ENCODE peak calls at places on chromosomes 13 and 19, in five cellular contexts. W is astrocyte of the spinal cord; C is CD8-positive, alpha-beta T cell; S is ovary; T is lower leg skin. I is an unnamed sample.

GRCh38 chr19:816500-816857 is 5.3 kb downstream of the PLPPR3 start:
- DNase-seq in T (no peak), S (no peak), C (no peak), W (no peak), I (no peak)

GRCh38 chr13:78022164-78022877 is 103.7 kb upstream of the EDNRB start:
- DNase-seq in T (no peak), S (no peak), C (peak), W (peak), I (peak)

GRCh38 chr13:106534844-106535551 is 464 bp downstream of the EFNB2 start:
- DNase-seq in C (no peak), S (peak), W (peak), T (peak), I (peak)

GRCh38 chr19:6516018-6516658 is 14.0 kb upstream of the TUBB4A start:
- DNase-seq in T (peak), S (peak), W (peak), C (peak), I (peak)

GRCh38 chr13:60155978-60156377 is 7.8 kb downstream of the DIAPH3 start:
- DNase-seq in S (no peak), W (no peak), T (no peak), C (no peak), I (no peak)

GRCh38 chr19:2727640-2727944 is 6.4 kb upstream of the DIRAS1 start:
- DNase-seq in S (no peak), C (no peak), T (no peak), W (no peak), I (no peak)

GRCh38 chr19:7788933-7789323 is 25.9 kb downstream of the CLEC4M start:
- DNase-seq in T (no peak), C (no peak), S (no peak), W (no peak), I (no peak)

GRCh38 chr19:50646074-50646807 is 3.0 kb upstream of the C19orf81 start:
- DNase-seq in C (no peak), T (no peak), W (peak), S (no peak), I (peak)

GRCh38 chr19:3862826-3863500 is 5.9 kb downstream of the ZFR2 start:
- DNase-seq in S (no peak), W (no peak), T (no peak), C (no peak), I (no peak)

DNA sequence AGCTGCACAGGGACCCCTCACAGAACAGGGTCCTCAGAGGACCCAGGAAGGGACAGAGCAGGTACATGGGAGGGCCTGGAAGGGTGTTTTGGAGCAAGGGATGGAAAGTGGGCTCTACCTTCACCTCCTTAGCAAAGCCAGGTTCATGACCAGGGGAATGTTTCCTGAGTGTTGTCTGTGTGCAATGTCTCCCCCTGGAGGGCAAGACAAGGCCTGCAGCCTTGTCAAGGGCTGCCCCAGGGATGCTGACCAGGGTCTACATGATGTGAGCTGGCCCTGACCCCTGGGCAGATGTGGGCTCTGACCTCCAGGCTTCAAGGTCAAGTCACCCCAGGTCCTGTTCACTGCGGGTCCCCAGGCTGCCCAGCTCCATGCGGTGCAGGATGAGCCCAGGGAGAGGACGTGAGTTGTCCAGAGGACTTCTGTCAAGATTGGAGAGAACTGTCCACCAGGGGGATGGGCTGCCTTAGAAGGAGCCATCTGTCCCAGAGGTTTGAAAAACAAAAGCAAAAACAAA is 1.0 kb upstream of the CEACAM1 start:
- DNase-seq in W (peak), S (no peak), T (peak), C (peak), I (peak)
- TF ChIP-seq CTCF in W (peak), S (no peak), T (no peak), C (peak), I (peak)

GRCh38 chr13:56988543-56988942 is 152.2 kb upstream of the PRR20A start:
- DNase-seq in C (no peak), S (no peak), W (no peak), T (no peak), I (no peak)
- H3K4me3 ChIP-seq in C (no peak), S (no peak), W (no peak), T (no peak), I (no peak)

DNA sequence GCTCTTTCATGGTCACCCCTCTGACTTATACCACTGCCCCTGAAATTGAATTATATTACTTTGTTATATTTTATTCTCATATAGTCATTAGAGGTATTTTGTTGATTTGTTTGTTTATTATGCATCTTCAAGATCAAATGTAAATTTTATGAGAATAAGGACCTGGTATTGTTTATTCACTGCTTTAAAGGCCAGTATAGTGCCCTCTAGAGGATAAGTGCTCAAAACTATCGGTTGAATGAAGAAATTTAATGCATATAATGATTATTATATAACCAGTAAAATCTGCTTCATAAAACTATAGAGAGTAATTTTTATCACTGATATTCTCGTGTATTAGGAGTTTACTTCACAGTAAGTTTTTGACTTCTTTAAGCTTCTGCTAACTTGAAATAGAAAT is 1401.9 kb downstream of the SLITRK1 start:
- DNase-seq in S (no peak), C (no peak), W (no peak), T (no peak), I (no peak)
- TF ChIP-seq CTCF in S (no peak), C (no peak), W (peak), T (no peak), I (no peak)

GRCh38 chr13:111664060-111664459 is 343.6 kb downstream of the TEX29 start:
- DNase-seq in W (no peak), S (no peak), T (peak), C (no peak), I (no peak)

GRCh38 chr13:111664696-111665095 is 344.3 kb downstream of the TEX29 start:
- DNase-seq in S (no peak), W (no peak), T (peak), C (no peak), I (no peak)

GRCh38 chr13:111662895-111663294 is 342.5 kb downstream of the TEX29 start:
- DNase-seq in C (no peak), W (no peak), S (no peak), T (no peak), I (no peak)

GRCh38 chr13:111662451-111662850 is 342.0 kb downstream of the TEX29 start:
- DNase-seq in T (peak), S (no peak), W (no peak), C (no peak), I (no peak)

DNA sequence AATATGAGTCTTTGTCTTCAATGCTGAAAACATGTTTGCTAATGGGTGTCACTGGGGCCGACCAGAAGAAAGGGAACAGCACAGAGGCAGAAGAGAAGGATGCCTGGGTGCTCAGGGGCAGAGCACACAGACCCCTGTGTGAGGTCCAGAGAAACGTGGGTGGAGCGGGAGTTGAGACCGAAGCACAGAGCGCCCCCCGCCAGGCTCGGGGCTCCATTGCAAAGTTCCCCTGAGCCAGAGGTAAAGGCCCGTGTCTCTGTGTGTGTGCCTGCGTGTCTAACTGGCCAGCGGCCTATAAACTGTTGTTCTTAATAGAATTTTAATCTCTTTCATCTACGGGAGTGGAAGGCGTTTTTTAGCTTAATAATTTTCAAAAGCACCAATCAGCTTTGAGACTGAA is 343.1 kb downstream of the TEX29 start:
- DNase-seq in W (no peak), C (no peak), S (no peak), T (peak), I (no peak)
- H3K4me3 ChIP-seq in W (no peak), C (no peak), S (no peak), T (no peak), I (no peak)

DNA sequence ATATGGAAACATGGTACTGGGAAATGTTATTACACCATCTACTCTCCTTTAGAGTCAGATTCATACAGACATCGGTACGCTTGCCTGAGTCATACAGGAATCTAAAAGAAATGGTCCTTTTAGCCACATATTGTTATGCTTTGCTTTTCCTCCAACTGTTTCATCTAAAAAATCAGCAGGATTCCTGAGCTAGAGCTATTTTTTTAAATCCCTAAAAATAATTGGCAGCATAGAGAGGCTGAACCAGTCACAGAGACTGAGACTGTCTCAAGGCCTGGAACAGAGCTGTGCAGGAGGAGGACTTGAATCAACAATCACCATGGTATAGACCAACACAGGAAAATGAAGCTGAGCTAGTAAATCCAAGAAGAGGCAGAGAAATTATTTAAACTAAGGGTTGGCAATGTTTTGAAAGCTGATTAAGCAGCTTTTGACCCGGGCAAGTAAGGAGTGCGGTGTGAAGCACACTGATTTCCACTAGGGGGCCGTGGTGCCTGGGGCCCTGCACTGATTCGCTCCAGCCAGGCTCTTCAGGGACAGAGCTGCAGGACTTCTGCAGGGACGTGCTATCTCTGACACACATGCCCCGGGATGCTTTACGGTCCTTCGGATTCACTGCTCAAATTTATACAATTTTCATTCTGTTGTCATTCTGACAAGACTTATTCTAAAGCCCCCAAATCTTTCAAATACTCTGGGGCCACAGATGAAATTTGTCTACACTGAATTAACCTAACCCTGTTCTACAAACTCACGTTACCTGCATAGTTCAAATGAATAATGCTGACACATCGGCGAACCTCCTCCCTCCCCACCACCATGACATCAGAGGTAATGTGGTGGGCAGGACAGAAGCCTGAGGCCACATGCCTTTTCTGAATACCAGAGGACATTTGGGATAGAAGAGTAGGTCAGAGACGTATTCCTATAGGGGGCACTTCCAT is 87.6 kb upstream of the SLC15A1 start:
- DNase-seq in W (peak), C (peak), S (peak), T (no peak), I (peak)
- TF ChIP-seq CTCF in W (peak), C (peak), S (peak), T (no peak), I (peak)

GRCh38 chr19:18230941-18231734 is 4.9 kb upstream of the PDE4C start:
- DNase-seq in W (no peak), S (no peak), C (no peak), T (no peak), I (no peak)
- H3K4me3 ChIP-seq in W (no peak), S (no peak), C (no peak), T (no peak), I (no peak)

DNA sequence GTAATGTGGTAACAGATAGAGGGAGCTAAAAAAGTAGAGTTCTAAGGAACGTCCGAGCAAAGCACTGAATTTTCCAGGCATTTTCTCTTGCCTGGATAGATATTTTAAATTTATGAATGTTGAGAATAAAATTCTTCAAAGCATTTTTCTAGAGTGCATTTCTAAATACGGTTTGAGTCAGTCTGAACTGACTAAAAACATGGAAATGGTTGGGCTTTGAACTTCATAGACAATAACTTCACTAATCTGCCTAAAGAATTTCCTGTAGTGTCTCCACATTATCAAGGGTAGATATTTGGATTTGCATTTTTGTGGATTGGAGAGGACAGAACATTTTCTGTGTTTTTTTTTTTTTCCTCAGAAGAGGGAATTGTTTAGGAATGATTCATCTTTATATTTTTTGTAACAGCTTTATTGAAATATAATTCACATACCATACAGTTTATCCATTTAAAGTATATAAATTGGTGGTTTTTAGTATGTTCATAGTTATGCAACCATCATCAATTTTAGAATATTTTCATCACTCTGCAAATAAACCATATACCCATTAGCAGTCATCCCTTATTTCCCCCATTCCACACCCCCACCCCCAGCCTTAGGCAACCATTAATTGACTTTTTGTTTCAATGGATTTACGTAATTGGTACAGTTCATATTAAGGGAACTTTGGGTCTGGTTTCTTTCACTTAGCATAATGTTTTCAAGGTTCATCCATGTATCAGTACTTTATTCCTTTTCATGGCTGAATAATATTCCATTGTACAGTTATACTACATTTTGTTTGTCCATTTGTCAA is 20.7 kb downstream of the GARRE1 start:
- DNase-seq in T (no peak), W (peak), S (no peak), C (no peak), I (peak)
- TF ChIP-seq CTCF in T (no peak), W (peak), S (no peak), C (no peak), I (peak)